ENCODE peak calls at places on chromosome 18, in eight cellular contexts. One of them, this sample, is unnamed.

GRCh38 chr18:51514128-51514527 is 316.6 kb upstream of the MEX3C start:
- DNase-seq in Kasumi-1: no peak
- DNase-seq in CD4-positive, CD25-positive, alpha-beta regulatory T cell: no peak
- DNase-seq in stimulated activated CD4-positive, alpha-beta T cell treated with anti-CD3 and anti-CD28 coated beads, TNF-alpha, amount 100 ng/mL, for 4 hours: no peak
- DNase-seq in uterus: no peak
- DNase-seq in effector memory CD8-positive, alpha-beta T cell: no peak
- DNase-seq in smooth muscle cell of the brain vasculature: no peak
- DNase-seq in mammary epithelial cell: peak
- DNase-seq in this sample: no peak

GRCh38 chr18:49243391-49243790 is 217.1 kb downstream of the DYM start:
- DNase-seq in mammary epithelial cell: peak
- DNase-seq in uterus: no peak
- DNase-seq in Kasumi-1: no peak
- DNase-seq in CD4-positive, CD25-positive, alpha-beta regulatory T cell: no peak
- DNase-seq in effector memory CD8-positive, alpha-beta T cell: no peak
- DNase-seq in smooth muscle cell of the brain vasculature: no peak
- DNase-seq in stimulated activated CD4-positive, alpha-beta T cell treated with anti-CD3 and anti-CD28 coated beads, TNF-alpha, amount 100 ng/mL, for 4 hours: no peak
- DNase-seq in this sample: no peak

GRCh38 chr18:43420091-43420490 is 142.8 kb upstream of the SYT4 start:
- DNase-seq in effector memory CD8-positive, alpha-beta T cell: no peak
- DNase-seq in mammary epithelial cell: no peak
- DNase-seq in uterus: no peak
- DNase-seq in smooth muscle cell of the brain vasculature: no peak
- DNase-seq in Kasumi-1: no peak
- DNase-seq in stimulated activated CD4-positive, alpha-beta T cell treated with anti-CD3 and anti-CD28 coated beads, TNF-alpha, amount 100 ng/mL, for 4 hours: no peak
- DNase-seq in CD4-positive, CD25-positive, alpha-beta regulatory T cell: no peak
- DNase-seq in this sample: no peak

GRCh38 chr18:21960189-21960588 is 209.2 kb upstream of the GATA6 start:
- DNase-seq in effector memory CD8-positive, alpha-beta T cell: no peak
- DNase-seq in smooth muscle cell of the brain vasculature: no peak
- DNase-seq in CD4-positive, CD25-positive, alpha-beta regulatory T cell: no peak
- DNase-seq in Kasumi-1: no peak
- DNase-seq in stimulated activated CD4-positive, alpha-beta T cell treated with anti-CD3 and anti-CD28 coated beads, TNF-alpha, amount 100 ng/mL, for 4 hours: no peak
- DNase-seq in mammary epithelial cell: no peak
- DNase-seq in uterus: no peak
- DNase-seq in this sample: no peak

GRCh38 chr18:43383031-43383430 is 105.7 kb upstream of the SYT4 start:
- DNase-seq in stimulated activated CD4-positive, alpha-beta T cell treated with anti-CD3 and anti-CD28 coated beads, TNF-alpha, amount 100 ng/mL, for 4 hours: no peak
- DNase-seq in CD4-positive, CD25-positive, alpha-beta regulatory T cell: no peak
- DNase-seq in smooth muscle cell of the brain vasculature: no peak
- DNase-seq in mammary epithelial cell: no peak
- DNase-seq in Kasumi-1: no peak
- DNase-seq in effector memory CD8-positive, alpha-beta T cell: no peak
- DNase-seq in uterus: no peak
- DNase-seq in this sample: no peak

GRCh38 chr18:80136679-80137078 is 27.6 kb downstream of the ADNP2 start:
- DNase-seq in effector memory CD8-positive, alpha-beta T cell: no peak
- DNase-seq in smooth muscle cell of the brain vasculature: no peak
- DNase-seq in Kasumi-1: no peak
- DNase-seq in mammary epithelial cell: no peak
- DNase-seq in uterus: no peak
- DNase-seq in CD4-positive, CD25-positive, alpha-beta regulatory T cell: no peak
- DNase-seq in stimulated activated CD4-positive, alpha-beta T cell treated with anti-CD3 and anti-CD28 coated beads, TNF-alpha, amount 100 ng/mL, for 4 hours: no peak
- DNase-seq in this sample: no peak

GRCh38 chr18:42414756-42415454 is 459.9 kb downstream of the PIK3C3 start:
- DNase-seq in mammary epithelial cell: peak
- DNase-seq in smooth muscle cell of the brain vasculature: no peak
- DNase-seq in CD4-positive, CD25-positive, alpha-beta regulatory T cell: no peak
- DNase-seq in effector memory CD8-positive, alpha-beta T cell: no peak
- DNase-seq in stimulated activated CD4-positive, alpha-beta T cell treated with anti-CD3 and anti-CD28 coated beads, TNF-alpha, amount 100 ng/mL, for 4 hours: no peak
- DNase-seq in uterus: no peak
- DNase-seq in Kasumi-1: no peak
- DNase-seq in this sample: no peak

GRCh38 chr18:55000529-55000928 is 41.3 kb upstream of the CCDC68 start:
- DNase-seq in uterus: no peak
- DNase-seq in stimulated activated CD4-positive, alpha-beta T cell treated with anti-CD3 and anti-CD28 coated beads, TNF-alpha, amount 100 ng/mL, for 4 hours: no peak
- DNase-seq in mammary epithelial cell: no peak
- DNase-seq in effector memory CD8-positive, alpha-beta T cell: no peak
- DNase-seq in Kasumi-1: no peak
- DNase-seq in smooth muscle cell of the brain vasculature: no peak
- DNase-seq in CD4-positive, CD25-positive, alpha-beta regulatory T cell: no peak
- DNase-seq in this sample: no peak

GRCh38 chr18:75251466-75251865 is 40.9 kb downstream of the TSHZ1 start:
- DNase-seq in uterus: no peak
- DNase-seq in CD4-positive, CD25-positive, alpha-beta regulatory T cell: no peak
- DNase-seq in smooth muscle cell of the brain vasculature: no peak
- DNase-seq in mammary epithelial cell: no peak
- DNase-seq in stimulated activated CD4-positive, alpha-beta T cell treated with anti-CD3 and anti-CD28 coated beads, TNF-alpha, amount 100 ng/mL, for 4 hours: no peak
- DNase-seq in effector memory CD8-positive, alpha-beta T cell: no peak
- DNase-seq in Kasumi-1: no peak
- DNase-seq in this sample: no peak

GRCh38 chr18:3525870-3526420 is 76.0 kb downstream of the TGIF1 start:
- DNase-seq in smooth muscle cell of the brain vasculature: no peak
- DNase-seq in Kasumi-1: peak
- DNase-seq in mammary epithelial cell: no peak
- DNase-seq in uterus: no peak
- DNase-seq in effector memory CD8-positive, alpha-beta T cell: peak
- DNase-seq in stimulated activated CD4-positive, alpha-beta T cell treated with anti-CD3 and anti-CD28 coated beads, TNF-alpha, amount 100 ng/mL, for 4 hours: no peak
- DNase-seq in CD4-positive, CD25-positive, alpha-beta regulatory T cell: peak
- DNase-seq in this sample: peak

GRCh38 chr18:55124078-55124477 is 164.8 kb upstream of the CCDC68 start:
- DNase-seq in smooth muscle cell of the brain vasculature: peak
- DNase-seq in Kasumi-1: no peak
- DNase-seq in CD4-positive, CD25-positive, alpha-beta regulatory T cell: no peak
- DNase-seq in effector memory CD8-positive, alpha-beta T cell: no peak
- DNase-seq in uterus: no peak
- DNase-seq in mammary epithelial cell: no peak
- DNase-seq in stimulated activated CD4-positive, alpha-beta T cell treated with anti-CD3 and anti-CD28 coated beads, TNF-alpha, amount 100 ng/mL, for 4 hours: no peak
- DNase-seq in this sample: no peak

GRCh38 chr18:1914489-1914888 is 656.8 kb downstream of the METTL4 start:
- DNase-seq in effector memory CD8-positive, alpha-beta T cell: no peak
- DNase-seq in smooth muscle cell of the brain vasculature: no peak
- DNase-seq in uterus: no peak
- DNase-seq in stimulated activated CD4-positive, alpha-beta T cell treated with anti-CD3 and anti-CD28 coated beads, TNF-alpha, amount 100 ng/mL, for 4 hours: no peak
- DNase-seq in CD4-positive, CD25-positive, alpha-beta regulatory T cell: no peak
- DNase-seq in mammary epithelial cell: peak
- DNase-seq in Kasumi-1: peak
- DNase-seq in this sample: no peak

GRCh38 chr18:29874519-29875098 is 1167.9 kb downstream of the DSC3 start:
- DNase-seq in mammary epithelial cell: peak
- DNase-seq in uterus: no peak
- DNase-seq in Kasumi-1: peak
- DNase-seq in effector memory CD8-positive, alpha-beta T cell: no peak
- DNase-seq in smooth muscle cell of the brain vasculature: no peak
- DNase-seq in stimulated activated CD4-positive, alpha-beta T cell treated with anti-CD3 and anti-CD28 coated beads, TNF-alpha, amount 100 ng/mL, for 4 hours: no peak
- DNase-seq in CD4-positive, CD25-positive, alpha-beta regulatory T cell: no peak
- DNase-seq in this sample: peak

GRCh38 chr18:43794363-43794762 is 517.1 kb upstream of the SYT4 start:
- DNase-seq in mammary epithelial cell: no peak
- DNase-seq in stimulated activated CD4-positive, alpha-beta T cell treated with anti-CD3 and anti-CD28 coated beads, TNF-alpha, amount 100 ng/mL, for 4 hours: no peak
- DNase-seq in effector memory CD8-positive, alpha-beta T cell: no peak
- DNase-seq in uterus: no peak
- DNase-seq in CD4-positive, CD25-positive, alpha-beta regulatory T cell: no peak
- DNase-seq in Kasumi-1: no peak
- DNase-seq in smooth muscle cell of the brain vasculature: no peak
- DNase-seq in this sample: no peak

GRCh38 chr18:59961086-59961485 is 61.3 kb downstream of the PMAIP1 start:
- DNase-seq in smooth muscle cell of the brain vasculature: no peak
- DNase-seq in mammary epithelial cell: peak
- DNase-seq in uterus: no peak
- DNase-seq in Kasumi-1: no peak
- DNase-seq in CD4-positive, CD25-positive, alpha-beta regulatory T cell: no peak
- DNase-seq in stimulated activated CD4-positive, alpha-beta T cell treated with anti-CD3 and anti-CD28 coated beads, TNF-alpha, amount 100 ng/mL, for 4 hours: no peak
- DNase-seq in effector memory CD8-positive, alpha-beta T cell: no peak
- DNase-seq in this sample: no peak

GRCh38 chr18:43620936-43621335 is 343.6 kb upstream of the SYT4 start:
- DNase-seq in uterus: no peak
- DNase-seq in mammary epithelial cell: peak
- DNase-seq in effector memory CD8-positive, alpha-beta T cell: no peak
- DNase-seq in Kasumi-1: peak
- DNase-seq in stimulated activated CD4-positive, alpha-beta T cell treated with anti-CD3 and anti-CD28 coated beads, TNF-alpha, amount 100 ng/mL, for 4 hours: no peak
- DNase-seq in CD4-positive, CD25-positive, alpha-beta regulatory T cell: no peak
- DNase-seq in smooth muscle cell of the brain vasculature: no peak
- DNase-seq in this sample: no peak

GRCh38 chr18:75407468-75408437 is 19.8 kb downstream of the SMIM21 start:
- DNase-seq in smooth muscle cell of the brain vasculature: no peak
- DNase-seq in Kasumi-1: no peak
- DNase-seq in uterus: no peak
- DNase-seq in stimulated activated CD4-positive, alpha-beta T cell treated with anti-CD3 and anti-CD28 coated beads, TNF-alpha, amount 100 ng/mL, for 4 hours: no peak
- DNase-seq in mammary epithelial cell: peak
- DNase-seq in effector memory CD8-positive, alpha-beta T cell: no peak
- DNase-seq in CD4-positive, CD25-positive, alpha-beta regulatory T cell: no peak
- DNase-seq in this sample: peak

GRCh38 chr18:11040823-11041712 is 108.3 kb downstream of the PIEZO2 start:
- DNase-seq in Kasumi-1: peak
- DNase-seq in CD4-positive, CD25-positive, alpha-beta regulatory T cell: no peak
- DNase-seq in uterus: no peak
- DNase-seq in smooth muscle cell of the brain vasculature: peak
- DNase-seq in stimulated activated CD4-positive, alpha-beta T cell treated with anti-CD3 and anti-CD28 coated beads, TNF-alpha, amount 100 ng/mL, for 4 hours: no peak
- DNase-seq in effector memory CD8-positive, alpha-beta T cell: no peak
- DNase-seq in mammary epithelial cell: peak
- DNase-seq in this sample: peak

GRCh38 chr18:48563027-48563426 is 24.2 kb downstream of the CTIF start:
- DNase-seq in stimulated activated CD4-positive, alpha-beta T cell treated with anti-CD3 and anti-CD28 coated beads, TNF-alpha, amount 100 ng/mL, for 4 hours: no peak
- DNase-seq in Kasumi-1: peak
- DNase-seq in mammary epithelial cell: peak
- DNase-seq in effector memory CD8-positive, alpha-beta T cell: no peak
- DNase-seq in uterus: no peak
- DNase-seq in smooth muscle cell of the brain vasculature: no peak
- DNase-seq in CD4-positive, CD25-positive, alpha-beta regulatory T cell: no peak
- DNase-seq in this sample: no peak

GRCh38 chr18:79803611-79804051 is 5.9 kb downstream of the KCNG2 start:
- DNase-seq in stimulated activated CD4-positive, alpha-beta T cell treated with anti-CD3 and anti-CD28 coated beads, TNF-alpha, amount 100 ng/mL, for 4 hours: no peak
- DNase-seq in smooth muscle cell of the brain vasculature: no peak
- DNase-seq in effector memory CD8-positive, alpha-beta T cell: no peak
- DNase-seq in uterus: no peak
- DNase-seq in CD4-positive, CD25-positive, alpha-beta regulatory T cell: no peak
- DNase-seq in Kasumi-1: no peak
- DNase-seq in mammary epithelial cell: no peak
- DNase-seq in this sample: no peak

GRCh38 chr18:75377975-75378673 is 49.4 kb downstream of the SMIM21 start:
- DNase-seq in uterus: no peak
- DNase-seq in stimulated activated CD4-positive, alpha-beta T cell treated with anti-CD3 and anti-CD28 coated beads, TNF-alpha, amount 100 ng/mL, for 4 hours: no peak
- DNase-seq in mammary epithelial cell: no peak
- DNase-seq in CD4-positive, CD25-positive, alpha-beta regulatory T cell: no peak
- DNase-seq in effector memory CD8-positive, alpha-beta T cell: no peak
- DNase-seq in Kasumi-1: no peak
- DNase-seq in smooth muscle cell of the brain vasculature: no peak
- DNase-seq in this sample: no peak

GRCh38 chr18:76620326-76620813 is 125.3 kb upstream of the ZNF516 start:
- DNase-seq in CD4-positive, CD25-positive, alpha-beta regulatory T cell: no peak
- DNase-seq in smooth muscle cell of the brain vasculature: no peak
- DNase-seq in effector memory CD8-positive, alpha-beta T cell: peak
- DNase-seq in stimulated activated CD4-positive, alpha-beta T cell treated with anti-CD3 and anti-CD28 coated beads, TNF-alpha, amount 100 ng/mL, for 4 hours: no peak
- DNase-seq in uterus: peak
- DNase-seq in Kasumi-1: peak
- DNase-seq in mammary epithelial cell: peak
- DNase-seq in this sample: peak

GRCh38 chr18:24181806-24182205 is 42.9 kb downstream of the CABYR start:
- DNase-seq in Kasumi-1: no peak
- DNase-seq in mammary epithelial cell: peak
- DNase-seq in effector memory CD8-positive, alpha-beta T cell: no peak
- DNase-seq in uterus: no peak
- DNase-seq in smooth muscle cell of the brain vasculature: no peak
- DNase-seq in CD4-positive, CD25-positive, alpha-beta regulatory T cell: no peak
- DNase-seq in stimulated activated CD4-positive, alpha-beta T cell treated with anti-CD3 and anti-CD28 coated beads, TNF-alpha, amount 100 ng/mL, for 4 hours: no peak
- DNase-seq in this sample: no peak

GRCh38 chr18:34742761-34743366 is 32.8 kb downstream of the DTNA start:
- DNase-seq in CD4-positive, CD25-positive, alpha-beta regulatory T cell: no peak
- DNase-seq in mammary epithelial cell: no peak
- DNase-seq in smooth muscle cell of the brain vasculature: no peak
- DNase-seq in stimulated activated CD4-positive, alpha-beta T cell treated with anti-CD3 and anti-CD28 coated beads, TNF-alpha, amount 100 ng/mL, for 4 hours: no peak
- DNase-seq in Kasumi-1: no peak
- DNase-seq in uterus: no peak
- DNase-seq in effector memory CD8-positive, alpha-beta T cell: no peak
- DNase-seq in this sample: no peak

GRCh38 chr18:9437049-9437448 is 38.3 kb upstream of the RALBP1 start:
- DNase-seq in CD4-positive, CD25-positive, alpha-beta regulatory T cell: no peak
- DNase-seq in effector memory CD8-positive, alpha-beta T cell: no peak
- DNase-seq in mammary epithelial cell: no peak
- DNase-seq in uterus: no peak
- DNase-seq in Kasumi-1: peak
- DNase-seq in smooth muscle cell of the brain vasculature: no peak
- DNase-seq in stimulated activated CD4-positive, alpha-beta T cell treated with anti-CD3 and anti-CD28 coated beads, TNF-alpha, amount 100 ng/mL, for 4 hours: no peak
- DNase-seq in this sample: no peak